ENCODE peak calls at places on chromosomes 12 and 14, in four cellular contexts. I is kidney, G is heart left ventricle, F is fibroblast of lung. V is an unnamed sample. For H3K36me3, the result is how much of the 10 kb centered on the place peaks cover.

GRCh38 chr12:1833596-1834028 is 13.2 kb downstream of the LRTM2 start:
- DNase-seq in I (no peak), G (no peak), F (no peak), V (no peak)

GRCh38 chr12:89648211-89648930 is 60.3 kb downstream of the ATP2B1 start:
- DNase-seq in I (no peak), G (no peak), F (peak), V (peak)

GRCh38 chr14:51094282-51094821 is 553 bp downstream of the TRIM9 start:
- DNase-seq in I (peak), G (no peak), F (peak), V (no peak)

GRCh38 chr12:26798013-26798412 is 35.0 kb downstream of the ITPR2 start:
- DNase-seq in I (no peak), G (no peak), F (peak), V (no peak)

GRCh38 chr12:26465419-26466097 is 270.2 kb downstream of the SSPN start:
- DNase-seq in I (no peak), G (no peak), F (no peak), V (no peak)

GRCh38 chr14:34119107-34119858 is 168.4 kb upstream of the EGLN3 start:
- DNase-seq in I (no peak), G (no peak), F (no peak), V (no peak)

GRCh38 chr14:104244221-104245011 is 106.0 kb downstream of the KIF26A start:
- DNase-seq in I (peak), G (peak), F (no peak), V (peak)

GRCh38 chr14:63853831-63854293 is 1.1 kb downstream of the SYNE2 start:
- DNase-seq in I (peak), G (peak), F (peak), V (peak)

GRCh38 chr12:42669471-42669997 is 80.0 kb upstream of the PRICKLE1 start:
- DNase-seq in I (no peak), G (no peak), F (peak), V (no peak)

GRCh38 chr12:124327362-124328043 is 32.6 kb downstream of the RFLNA start:
- DNase-seq in I (no peak), G (peak), F (no peak), V (no peak)

GRCh38 chr12:77814361-77814760 is 16.3 kb upstream of the NAV3 start:
- DNase-seq in I (no peak), G (no peak), F (no peak), V (no peak)

GRCh38 chr12:11795910-11796459 is 146.5 kb downstream of the ETV6 start:
- DNase-seq in I (no peak), G (no peak), F (peak), V (peak)

GRCh38 chr14:63717704-63718103 is 10.2 kb downstream of the SGPP1 start:
- DNase-seq in I (no peak), G (no peak), F (peak), V (no peak)

GRCh38 chr14:36683083-36683724 is 21.5 kb downstream of the PAX9 start:
- DNase-seq in I (no peak), G (no peak), F (no peak), V (no peak)

GRCh38 chr12:50112456-50113218 is 601 bp downstream of the COX14 start:
- DNase-seq in I (no peak), G (no peak), F (no peak), V (no peak)

GRCh38 chr12:92085040-92085439 is 60.6 kb downstream of the BTG1 start:
- DNase-seq in I (no peak), G (no peak), F (no peak), V (no peak)

GRCh38 chr12:42815068-42815467 is 225.5 kb upstream of the PRICKLE1 start:
- DNase-seq in I (no peak), G (no peak), F (no peak), V (no peak)

GRCh38 chr12:16606936-16607335 is 974 bp upstream of the LMO3 start:
- DNase-seq in I (no peak), G (no peak), F (no peak), V (no peak)

GRCh38 chr12:113369391-113369790 is 11.0 kb downstream of the PLBD2 start:
- DNase-seq in I (no peak), G (no peak), F (no peak), V (no peak)

GRCh38 chr14:26870096-26870495 is 272.3 kb upstream of the NOVA1 start:
- DNase-seq in I (no peak), G (no peak), F (no peak), V (no peak)

GRCh38 chr14:77037886-77038511 is 9.5 kb upstream of the IRF2BPL start:
- DNase-seq in I (peak), G (no peak), F (peak), V (peak)

GRCh38 chr12:89693639-89694202 is 14.9 kb downstream of the ATP2B1 start:
- DNase-seq in I (no peak), G (no peak), F (peak), V (no peak)

GRCh38 chr14:99001241-99001640 is 270.8 kb downstream of the BCL11B start:
- DNase-seq in I (no peak), G (no peak), F (no peak), V (no peak)

GRCh38 chr14:75411194-75411552 is 16.6 kb upstream of the JDP2 start:
- DNase-seq in I (no peak), G (peak), F (no peak), V (no peak)

GRCh38 chr14:104705340-104706047 is 16.1 kb downstream of the INF2 start:
- DNase-seq in I (no peak), G (no peak), F (no peak), V (no peak)

GRCh38 chr12:126385785-126386184 is 1320.5 kb downstream of the AACS start:
- DNase-seq in I (no peak), G (no peak), F (peak), V (no peak)

GRCh38 chr12:12474471-12474928 is 88.2 kb downstream of the DUSP16 start:
- DNase-seq in I (no peak), G (no peak), F (no peak), V (no peak)

GRCh38 chr12:20549115-20549719 is 145.9 kb upstream of the SLCO1C1 start:
- DNase-seq in I (no peak), G (no peak), F (peak), V (no peak)

GRCh38 chr14:97290977-97291376 is 493.8 kb downstream of the VRK1 start:
- DNase-seq in I (no peak), G (no peak), F (peak), V (no peak)
- TF ChIP-seq CTCF in I (no peak), G (no peak), F (no peak), V (no peak)

GRCh38 chr12:41185946-41186345 is 2.2 kb upstream of the PDZRN4 start:
- DNase-seq in I (no peak), G (no peak), F (no peak), V (no peak)

GRCh38 chr12:41188841-41189394 is 798 bp downstream of the PDZRN4 start:
- DNase-seq in I (no peak), G (no peak), F (no peak), V (no peak)

GRCh38 chr12:41188058-41188840 is at the start of gene PDZRN4:
- DNase-seq in I (peak), G (peak), F (no peak), V (no peak)

GRCh38 chr12:41190360-41190759 is 2.2 kb downstream of the PDZRN4 start:
- DNase-seq in I (no peak), G (no peak), F (peak), V (no peak)

DNA sequence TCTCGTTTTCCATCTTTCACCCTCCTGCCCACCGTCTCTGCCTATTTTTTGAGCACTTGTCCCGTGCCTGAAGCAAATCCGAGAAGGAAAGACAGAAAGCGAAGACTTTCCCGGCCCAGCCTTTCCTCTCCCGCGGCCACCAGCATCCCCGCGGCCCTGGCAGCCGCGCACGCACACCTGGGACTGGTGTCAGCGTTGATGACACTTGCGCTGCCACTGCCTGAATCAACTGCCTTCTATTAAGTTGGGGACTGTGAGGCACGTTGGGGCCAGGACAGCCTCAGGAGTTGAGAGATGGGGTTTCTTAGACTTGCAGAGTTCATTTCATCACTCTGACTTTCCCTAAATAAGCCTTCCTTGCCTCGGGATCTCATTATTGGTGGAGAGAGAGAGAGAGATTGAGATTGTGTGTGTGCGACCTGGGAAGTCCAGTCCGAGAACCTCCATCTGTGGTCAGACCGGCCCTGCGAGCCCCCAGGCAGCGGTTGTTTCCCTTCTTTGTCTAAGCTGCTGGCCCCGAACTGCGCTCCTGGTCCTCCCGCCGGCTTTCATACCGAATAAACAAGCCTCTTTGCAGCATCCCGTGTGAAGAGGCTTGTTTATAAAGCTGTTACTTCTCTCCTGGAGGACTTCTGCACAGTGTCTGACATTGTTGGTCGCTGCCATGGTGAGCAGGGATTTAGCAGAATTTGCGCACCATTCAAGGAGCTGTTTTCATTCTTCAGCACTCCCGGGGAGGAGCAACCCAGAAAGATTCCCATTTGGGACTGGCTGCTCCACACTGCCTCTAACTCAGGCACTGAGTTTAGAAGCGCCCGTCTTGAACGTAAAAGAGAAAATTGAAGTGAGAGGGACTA is 1.5 kb downstream of the PDZRN4 start:
- DNase-seq in I (peak), G (no peak), F (no peak), V (no peak)
- H3K4me3 ChIP-seq in I (peak), G (peak), F (no peak), V (no peak)

DNA sequence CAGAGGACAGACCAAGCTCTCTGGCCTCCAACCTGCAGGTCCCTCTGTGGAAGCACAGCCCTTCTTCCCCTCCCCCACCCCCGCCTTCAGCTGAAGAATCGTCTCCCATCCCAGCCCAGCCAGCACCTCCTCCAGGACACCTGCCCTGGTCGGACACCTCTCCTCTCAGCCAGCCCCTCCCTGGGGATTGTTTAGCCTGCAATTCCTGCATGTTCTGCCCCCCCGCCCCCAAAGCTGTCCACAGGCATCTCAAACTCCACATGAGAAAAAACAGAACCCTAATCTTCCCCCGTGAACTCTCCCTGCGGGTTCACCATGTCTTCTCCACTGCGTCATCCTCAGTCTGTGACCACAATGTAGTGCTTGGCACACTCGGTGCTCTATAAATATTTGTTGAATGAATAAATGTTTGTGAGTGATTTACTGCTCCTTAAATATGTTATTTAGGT is 24.1 kb downstream of the PRIMA1 start:
- DNase-seq in I (no peak), G (peak), F (peak), V (no peak)
- H3K36me3 ChIP-seq in I (under half), G (under half), F (under half), V (under half)

DNA sequence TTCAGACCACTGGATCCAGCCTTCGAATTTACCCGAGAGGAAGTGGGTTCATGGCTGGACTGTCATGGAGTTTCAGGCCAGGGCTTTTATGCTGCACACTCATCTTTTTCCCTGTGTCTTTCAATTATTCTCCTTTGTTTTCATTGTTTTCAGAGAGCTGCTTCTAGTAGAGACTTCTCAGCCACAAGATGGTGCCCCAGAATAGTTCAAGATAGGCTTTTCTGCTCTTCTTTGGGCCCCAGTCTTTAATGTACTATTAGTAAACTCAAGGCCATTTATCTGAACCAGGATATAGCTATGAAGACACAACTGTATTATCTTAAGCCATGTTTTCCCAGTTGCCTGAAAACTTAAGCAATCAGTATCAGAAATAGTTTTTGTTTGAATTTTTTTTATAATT is 30.4 kb upstream of the PSMA6 start:
- DNase-seq in I (no peak), G (no peak), F (no peak), V (peak)
- TF ChIP-seq CTCF in I (peak), G (peak), F (peak), V (no peak)

GRCh38 chr14:91116913-91117588 is 3.2 kb downstream of the DGLUCY start:
- DNase-seq in I (no peak), G (no peak), F (peak), V (no peak)

GRCh38 chr14:91119556-91120311 is 5.9 kb downstream of the DGLUCY start:
- DNase-seq in I (no peak), G (no peak), F (peak), V (no peak)

GRCh38 chr14:91117960-91118359 is 4.1 kb downstream of the DGLUCY start:
- DNase-seq in I (no peak), G (no peak), F (no peak), V (no peak)

GRCh38 chr14:91115986-91116385 is 2.1 kb downstream of the DGLUCY start:
- DNase-seq in I (no peak), G (no peak), F (peak), V (no peak)

GRCh38 chr14:91118511-91119068 is 4.7 kb downstream of the DGLUCY start:
- DNase-seq in I (no peak), G (no peak), F (no peak), V (no peak)
- H3K4me3 ChIP-seq in I (no peak), G (no peak), F (no peak), V (no peak)

DNA sequence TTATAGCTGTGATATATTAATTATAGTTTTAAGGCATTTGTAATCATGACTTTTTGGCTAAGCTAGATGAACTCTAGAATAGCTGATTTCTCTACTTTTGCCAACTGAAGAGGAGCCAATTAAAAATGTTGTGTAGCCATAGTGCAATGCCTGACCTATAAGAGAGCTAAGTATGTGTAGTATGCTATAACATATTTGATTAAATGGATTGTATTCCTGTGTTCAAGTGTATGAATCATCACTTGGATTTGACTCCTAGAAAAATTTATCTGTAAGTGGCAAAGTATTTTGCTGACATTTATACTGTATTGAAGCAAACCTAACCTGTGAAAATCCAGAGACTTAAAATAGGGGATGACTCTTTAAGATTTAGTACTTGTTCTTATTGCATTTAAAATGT is 34.2 kb downstream of the PCNX4 start:
- DNase-seq in I (no peak), G (no peak), F (peak), V (no peak)
- H3K36me3 ChIP-seq in I (under half), G (half or more), F (under half), V (under half)

DNA sequence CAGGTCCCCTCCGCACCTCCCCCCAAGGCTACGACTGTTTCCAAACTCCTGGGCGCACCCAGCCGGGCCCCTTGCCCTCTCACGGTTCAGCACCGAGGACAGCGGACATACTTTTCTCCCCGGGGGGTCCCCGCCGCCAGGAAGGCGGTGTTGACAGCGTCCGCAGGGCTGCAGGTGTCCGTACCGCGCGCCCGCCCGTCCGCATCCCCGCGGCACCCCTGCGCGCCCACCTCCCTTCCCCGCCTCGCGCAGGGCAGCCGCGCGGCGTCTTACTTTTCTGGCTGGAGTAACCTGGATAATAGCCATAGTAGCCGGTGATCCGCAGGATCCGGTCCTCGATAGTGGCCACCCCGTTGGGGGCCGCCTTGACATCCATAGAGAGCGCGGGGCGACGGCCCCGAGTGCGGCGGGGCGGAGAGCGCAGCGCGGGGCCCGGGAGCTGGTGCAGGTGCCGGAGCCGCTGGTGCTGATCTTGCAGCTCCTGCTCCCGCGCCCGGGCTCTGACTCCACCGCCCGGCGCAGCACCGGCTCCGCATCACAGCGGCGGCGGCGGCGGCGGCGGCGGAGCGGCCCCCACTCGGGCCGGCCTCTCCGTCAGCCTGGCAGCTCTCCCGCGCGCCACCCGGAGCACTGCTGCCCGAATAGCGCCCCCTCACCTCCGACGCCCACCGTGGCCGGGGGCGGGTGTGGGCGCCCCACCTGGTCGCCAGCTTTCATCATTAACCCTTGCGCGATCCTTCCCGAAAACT is at the start of gene SLC35F4:
- DNase-seq in I (peak), G (no peak), F (peak), V (peak)
- TF ChIP-seq CTCF in I (no peak), G (no peak), F (no peak), V (no peak)